ENCODE peak calls at places on chromosomes 5 and 9, in eight cellular contexts. A, X, Z, J, Y, K, G and E are unnamed samples. For H3K4me1, the result is how much of the 10 kb centered on the place peaks cover.

GRCh38 chr9:114516913-114517312 is 11.6 kb upstream of the WHRN start:
- DNase-seq in G (no peak), Y (no peak), Z (no peak), X (no peak), A (no peak), J (peak), K (no peak), E (no peak)

GRCh38 chr9:76297721-76298239 is 96.4 kb downstream of the RFK start:
- DNase-seq in K (no peak), Y (no peak), X (no peak), Z (peak), J (peak), A (peak), G (no peak), E (no peak)

GRCh38 chr9:135478858-135479468 is 619 bp upstream of the PPP1R26 start:
- DNase-seq in G (no peak), J (no peak), K (peak), A (peak), X (no peak), Z (no peak), Y (peak), E (peak)

GRCh38 chr5:139470821-139471300 is at the start of gene SMIM33:
- DNase-seq in X (no peak), G (no peak), Z (no peak), Y (peak), K (no peak), A (no peak), J (no peak), E (no peak)

GRCh38 chr5:27652505-27652904 is 614.1 kb upstream of the CDH9 start:
- DNase-seq in J (no peak), Y (no peak), K (peak), G (no peak), X (no peak), A (no peak), Z (no peak), E (no peak)

GRCh38 chr5:196350-196749 is 5.1 kb downstream of the LRRC14B start:
- DNase-seq in X (no peak), Y (no peak), J (no peak), A (no peak), K (no peak), Z (no peak), G (no peak), E (no peak)

GRCh38 chr9:124215551-124215910 is 42.2 kb upstream of the NEK6 start:
- DNase-seq in A (no peak), X (no peak), Y (no peak), Z (no peak), G (peak), J (no peak), K (no peak), E (no peak)

GRCh38 chr5:149251546-149251945 is 20.1 kb upstream of the AFAP1L1 start:
- DNase-seq in G (no peak), J (no peak), Z (no peak), X (no peak), Y (no peak), K (no peak), A (no peak), E (no peak)

GRCh38 chr5:177471610-177472356 is 1.7 kb downstream of the DBN1 start:
- DNase-seq in Y (no peak), Z (no peak), X (no peak), G (no peak), A (no peak), K (no peak), J (peak), E (no peak)

GRCh38 chr5:115336964-115337363 is 40.5 kb upstream of the CCDC112 start:
- DNase-seq in K (no peak), Z (no peak), A (no peak), Y (no peak), J (no peak), G (no peak), X (no peak), E (no peak)

GRCh38 chr9:125521462-125522327 is 185.3 kb downstream of the MAPKAP1 start:
- DNase-seq in J (peak), X (peak), A (no peak), K (peak), Y (no peak), G (no peak), Z (no peak), E (no peak)

GRCh38 chr5:83342475-83342874 is 129.1 kb upstream of the VCAN start:
- DNase-seq in Z (no peak), J (no peak), K (no peak), X (no peak), A (no peak), G (no peak), Y (no peak), E (no peak)

GRCh38 chr9:14096182-14096922 is 217.6 kb downstream of the NFIB start:
- DNase-seq in Y (no peak), K (no peak), G (no peak), X (no peak), Z (no peak), A (peak), J (peak), E (peak)
- H3K4me3 ChIP-seq in Y (no peak), K (no peak), G (peak), X (no peak), Z (peak), A (no peak), J (no peak), E (peak)

GRCh38 chr9:129225815-129226214 is 47.8 kb upstream of the IER5L start:
- DNase-seq in A (peak), Y (peak), K (no peak), Z (peak), X (no peak), G (no peak), J (peak), E (no peak)
- TF ChIP-seq POLR2A in A (no peak), Y (no peak), K (no peak), Z (no peak), X (no peak), G (no peak), J (no peak), E (no peak)

GRCh38 chr5:156476704-156477103 is 149.7 kb downstream of the SGCD start:
- DNase-seq in G (no peak), Y (no peak), Z (no peak), J (no peak), A (no peak), K (no peak), X (no peak), E (no peak)

GRCh38 chr5:156481741-156482140 is 154.8 kb downstream of the SGCD start:
- DNase-seq in A (no peak), X (no peak), G (no peak), K (no peak), J (peak), Z (no peak), Y (no peak), E (no peak)

GRCh38 chr5:156477196-156477595 is 150.2 kb downstream of the SGCD start:
- DNase-seq in X (no peak), J (peak), K (no peak), Z (no peak), Y (no peak), A (no peak), G (no peak), E (no peak)

GRCh38 chr5:156482816-156483215 is 155.9 kb downstream of the SGCD start:
- DNase-seq in J (no peak), A (no peak), Y (no peak), K (no peak), X (no peak), G (no peak), Z (no peak), E (no peak)

GRCh38 chr5:156479864-156480263 is 152.9 kb downstream of the SGCD start:
- DNase-seq in Y (no peak), K (no peak), X (no peak), J (peak), G (no peak), Z (peak), A (no peak), E (no peak)
- H3K4me1 ChIP-seq in Y (under half), K (under half), X (under half), J (under half), G (under half), Z (half or more), A (under half), E (under half)

DNA sequence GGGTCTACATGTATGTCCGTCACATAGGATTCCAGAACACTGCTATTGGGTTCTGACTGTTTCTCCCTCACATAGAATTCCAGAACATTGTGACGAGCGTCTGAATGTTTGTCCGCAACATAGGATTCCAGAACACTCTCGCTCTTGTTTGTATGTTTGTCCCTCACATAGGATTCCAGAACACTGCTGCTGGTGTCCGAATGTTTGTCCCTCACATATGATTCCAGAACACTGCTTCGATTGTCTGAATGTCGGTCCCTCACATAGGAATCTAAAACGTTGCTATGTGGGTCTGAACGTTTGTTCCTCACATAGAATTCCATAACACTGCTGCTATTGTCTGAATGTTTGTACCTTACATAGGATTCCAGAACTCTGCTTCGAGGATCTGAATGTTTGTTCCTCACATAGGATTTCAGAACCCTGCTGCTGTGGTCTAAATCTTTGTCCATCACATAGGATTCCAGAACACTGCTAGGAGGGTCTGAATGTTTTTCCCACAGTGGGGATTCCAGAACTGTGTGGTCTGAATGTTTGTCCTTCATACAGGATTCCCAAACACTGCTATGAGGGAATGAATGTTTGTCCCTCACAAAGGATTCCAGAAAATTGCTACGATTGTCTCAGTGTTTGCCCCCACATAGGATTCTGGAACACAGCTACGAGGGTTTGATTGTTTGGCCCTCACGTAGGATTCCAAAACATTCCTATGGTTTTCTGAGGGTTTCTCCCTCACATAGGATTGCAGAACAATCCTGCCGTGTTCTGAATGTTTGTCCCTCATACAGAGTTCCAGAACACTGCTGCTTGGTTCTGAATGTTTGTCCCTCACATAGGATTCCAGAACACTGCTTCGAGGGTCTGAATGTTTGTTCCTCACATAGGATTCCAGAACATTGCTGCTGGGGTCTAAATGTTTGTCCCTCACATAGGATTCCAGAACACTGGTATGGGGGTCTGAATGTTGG is 220.5 kb downstream of the FOXD4L6 start:
- DNase-seq in Z (no peak), X (no peak), J (no peak), K (no peak), Y (no peak), A (no peak), G (peak), E (no peak)
- H3K4me3 ChIP-seq in Z (no peak), X (no peak), J (no peak), K (no peak), Y (no peak), A (no peak), G (no peak), E (no peak)